ENCODE peak calls at places on chromosomes 4 and X, in five cellular contexts. D is H9, T is neuronal stem cell, M is mesendoderm, C is IMR-90. R is an unnamed sample.

GRCh38 chrX:17788439-17788838 is 51.1 kb downstream of the SCML1 start:
- DNase-seq in D (peak; percentile 62), T (peak; percentile 9), M (peak; percentile 59), C (peak; percentile 16), R (peak; percentile 38)

GRCh38 chr4:41179086-41179374 is 35.3 kb downstream of the APBB2 start:
- DNase-seq in D (no peak), T (no peak), M (no peak), C (no peak), R (no peak)

GRCh38 chr4:172042714-172043114 is 229.5 kb downstream of the GALNTL6 start:
- DNase-seq in D (no peak), T (no peak), M (no peak), C (no peak), R (peak; percentile 44)

GRCh38 chr4:100870940-100871772 is 353.3 kb upstream of the EMCN start:
- DNase-seq in D (no peak), T (no peak), M (no peak), C (no peak), R (peak; percentile 2)

GRCh38 chrX:66677430-66677829 is 38.6 kb upstream of the EDA2R start:
- DNase-seq in D (no peak), T (no peak), M (no peak), C (peak; percentile 12), R (no peak)

GRCh38 chrX:13752646-13753045 is 18.1 kb downstream of the OFD1 start:
- DNase-seq in D (no peak), T (no peak), M (no peak), C (no peak), R (no peak)

GRCh38 chrX:136754641-136755040 is 26.1 kb downstream of the ARHGEF6 start:
- DNase-seq in D (no peak), T (no peak), M (no peak), C (no peak), R (no peak)

GRCh38 chrX:44733931-44734330 is 109.9 kb upstream of the DUSP21 start:
- DNase-seq in D (no peak), T (no peak), M (no peak), C (peak; percentile 4), R (no peak)

GRCh38 chrX:79409657-79410056 is 42.5 kb upstream of the ITM2A start:
- DNase-seq in D (no peak), T (no peak), M (no peak), C (no peak), R (no peak)

GRCh38 chr4:145179201-145179860 is 1.1 kb downstream of the OTUD4 start:
- DNase-seq in D (peak; percentile 39), T (no peak), M (peak; percentile 54), C (peak; percentile 49), R (peak; percentile 61)

GRCh38 chr4:150371869-150372268 is 210.1 kb upstream of the MAB21L2 start:
- DNase-seq in D (no peak), T (no peak), M (no peak), C (no peak), R (no peak)

GRCh38 chr4:150366487-150366999 is 215.4 kb upstream of the MAB21L2 start:
- DNase-seq in D (peak; percentile 53), T (peak; percentile 93), M (peak; percentile 76), C (no peak), R (no peak)

GRCh38 chr4:150367326-150367725 is 214.6 kb upstream of the MAB21L2 start:
- DNase-seq in D (peak; percentile 42), T (peak; percentile 29), M (peak; percentile 17), C (no peak), R (no peak)

GRCh38 chr4:150368667-150369066 is 213.3 kb upstream of the MAB21L2 start:
- DNase-seq in D (no peak), T (no peak), M (no peak), C (peak; percentile 35), R (no peak)

DNA sequence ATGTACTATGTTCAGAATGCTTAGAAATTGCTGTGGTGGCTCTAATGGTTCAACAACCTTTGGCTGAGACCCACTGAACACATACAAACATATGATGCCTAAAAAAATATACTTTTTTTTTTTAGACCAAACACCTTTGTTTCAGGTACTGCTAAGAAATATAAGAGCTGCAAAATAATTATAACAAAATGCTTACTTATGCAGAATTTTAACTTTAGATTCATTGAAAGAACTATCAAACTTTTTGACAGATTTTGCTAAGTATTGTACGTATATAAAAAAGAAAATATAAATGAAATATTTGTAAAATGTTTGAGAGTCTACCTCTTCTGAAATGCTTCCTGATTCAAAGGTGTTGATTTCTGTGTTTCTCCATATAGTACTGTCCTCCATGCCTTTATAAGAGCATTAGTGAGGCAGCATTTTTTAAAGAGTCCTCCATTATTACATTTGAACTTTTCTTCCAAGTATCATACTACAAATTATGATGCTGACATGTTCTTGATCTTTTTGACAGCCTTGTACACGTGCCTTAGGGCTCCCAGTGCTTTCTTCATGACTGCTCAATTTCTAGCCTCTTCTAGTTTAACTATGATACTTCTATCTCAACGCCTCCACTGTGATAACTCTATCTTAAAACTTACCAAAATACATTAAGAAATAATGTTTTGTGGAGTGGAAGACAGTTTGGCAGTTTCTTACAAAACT is 212.4 kb upstream of the MAB21L2 start:
- DNase-seq in D (no peak), T (no peak), M (no peak), C (no peak), R (no peak)
- H3K23ac ChIP-seq in D (no peak overlapping the region), T (no peak overlapping the region), M (no peak overlapping the region), C (no peak overlapping the region), R (no peak overlapping the region)

DNA sequence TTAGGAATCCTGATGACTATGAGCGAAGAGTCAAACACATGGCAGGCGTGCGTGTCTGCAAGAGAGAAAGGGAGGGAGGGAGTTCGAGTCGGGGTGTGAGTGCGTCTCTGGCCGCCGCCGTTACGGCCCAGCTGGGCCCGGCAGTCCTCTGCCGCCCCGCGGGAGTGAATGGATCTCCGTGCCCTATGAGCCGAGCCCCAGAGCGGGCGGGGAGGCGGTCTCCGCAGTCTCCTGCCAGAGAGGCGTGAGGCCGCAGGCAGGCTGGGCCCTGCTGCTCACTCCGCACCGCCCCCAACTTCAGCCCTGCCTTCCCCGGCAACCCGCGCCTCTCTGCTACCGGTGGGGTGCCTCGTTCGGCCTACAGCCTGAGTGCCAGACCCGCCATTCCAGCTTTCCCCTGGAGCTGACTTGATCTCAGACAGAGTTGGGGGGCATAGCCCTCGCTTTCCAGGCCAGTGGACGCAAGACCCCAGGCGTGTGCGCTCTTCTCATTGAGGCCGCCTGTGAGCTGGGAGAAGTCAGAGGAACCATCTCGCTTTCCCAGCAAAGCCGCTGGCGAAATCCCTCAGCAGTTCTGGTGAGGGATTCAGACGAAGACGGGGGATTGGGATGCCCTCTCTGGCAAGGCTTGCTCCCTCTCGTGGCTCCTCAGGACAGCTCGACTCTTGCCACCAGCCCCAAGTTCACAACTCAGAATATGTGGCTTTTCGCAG is 1.4 kb downstream of the SLC16A2 start:
- DNase-seq in D (peak; percentile 65), T (peak; percentile 42), M (peak; percentile 88), C (peak; percentile 66), R (no peak)
- H4K8ac ChIP-seq in D (no peak overlapping the region), T (no peak overlapping the region), M (no peak overlapping the region), C (no peak overlapping the region), R (peak overlapping the region; percentile 2)

DNA sequence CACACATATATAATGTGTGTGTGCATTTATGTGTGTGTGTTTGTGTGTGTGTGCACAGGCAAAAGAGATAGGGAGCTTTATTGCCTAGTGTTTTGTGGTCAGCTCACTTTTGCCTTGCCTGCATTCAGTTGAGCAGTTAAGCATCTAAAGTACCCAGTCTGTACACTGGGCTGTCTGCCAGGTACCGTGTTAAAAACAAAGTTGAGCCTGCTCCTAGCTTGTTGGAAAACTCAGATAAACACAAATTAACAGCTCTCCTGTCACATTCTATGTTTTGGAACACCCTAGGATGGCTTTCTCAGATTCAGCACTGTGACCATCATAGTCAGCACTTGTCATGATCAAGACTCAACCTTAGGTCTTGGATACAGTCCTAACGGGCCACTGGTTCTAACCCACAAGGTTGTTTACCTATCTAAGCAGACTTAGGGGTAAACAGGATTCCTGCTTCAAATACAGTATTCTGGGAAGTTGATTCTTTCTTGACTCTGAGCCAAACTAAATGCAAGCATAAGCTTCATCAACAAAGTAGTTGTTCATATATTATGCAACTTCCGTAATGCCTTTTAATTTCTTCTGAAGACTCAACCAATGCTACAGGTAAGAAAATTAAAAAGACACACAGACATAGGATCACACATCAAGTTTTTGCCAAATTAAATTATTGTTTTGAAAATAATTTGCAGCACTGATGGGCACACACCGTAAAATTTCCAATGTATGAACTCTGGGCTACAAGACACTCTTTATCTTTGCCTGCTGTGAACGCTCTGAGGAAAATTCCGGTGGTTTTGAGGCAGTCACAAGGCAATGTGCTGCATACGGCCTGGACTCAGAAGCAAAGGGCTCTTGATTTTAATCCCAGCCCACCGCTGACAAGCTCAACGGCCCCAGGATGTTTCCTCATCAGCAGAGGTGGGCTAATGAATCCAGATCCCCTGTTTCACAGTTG is 11.3 kb upstream of the CD99 start:
- DNase-seq in D (no peak), T (no peak), M (no peak), C (peak; percentile 41), R (no peak)
- H3K23ac ChIP-seq in D (no peak overlapping the region), T (no peak overlapping the region), M (no peak overlapping the region), C (no peak overlapping the region), R (no peak overlapping the region)

GRCh38 chr4:125582302-125582701 is 267.5 kb downstream of the FAT4 start:
- DNase-seq in D (no peak), T (no peak), M (no peak), C (peak; percentile 30), R (no peak)
- H4K8ac ChIP-seq in D (no peak overlapping the region), T (no peak overlapping the region), M (no peak overlapping the region), C (no peak overlapping the region), R (no peak overlapping the region)

DNA sequence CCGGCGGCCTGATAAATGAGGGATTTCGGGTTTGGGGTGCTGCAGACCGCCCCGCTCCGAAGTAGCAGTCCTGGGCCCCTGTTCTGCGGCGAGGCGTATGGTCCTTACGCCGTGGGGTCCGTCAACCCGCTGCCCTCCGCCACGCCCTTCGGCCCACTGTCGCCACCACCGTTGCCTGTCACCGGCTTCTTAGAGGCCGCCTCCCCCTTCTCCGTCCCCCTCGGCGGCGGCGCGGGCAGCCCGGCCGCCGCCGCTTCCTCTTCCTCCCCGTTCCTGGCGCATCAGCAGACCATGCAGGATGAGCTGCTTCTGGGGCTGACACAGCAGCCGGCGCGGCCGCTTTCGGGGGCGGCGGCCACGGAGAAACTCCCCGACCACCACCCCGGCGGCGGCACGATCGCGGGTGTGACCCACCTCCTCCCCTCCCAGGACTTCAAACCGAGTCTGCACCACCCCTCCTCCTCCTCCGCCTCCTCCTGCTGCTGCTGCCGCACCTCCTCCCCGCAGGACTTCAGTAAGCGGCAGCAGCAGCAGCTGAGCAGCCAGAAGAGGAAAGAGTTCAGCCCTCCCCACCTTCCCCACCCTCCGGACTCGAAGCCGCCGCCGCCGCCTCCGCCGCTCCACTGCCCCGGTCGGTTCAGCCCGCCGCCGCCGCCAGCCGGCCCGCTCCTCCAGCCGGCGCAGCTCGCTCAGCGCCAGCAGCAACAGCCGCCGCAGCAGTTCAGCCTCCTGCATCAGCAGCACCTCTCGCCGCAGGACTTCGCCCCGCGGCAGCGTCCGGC is 569 bp downstream of the CPEB2 start:
- DNase-seq in D (peak; percentile 63), T (peak; percentile 71), M (peak; percentile 85), C (peak; percentile 87), R (peak; percentile 85)
- H3K23ac ChIP-seq in D (no peak overlapping the region), T (peak overlapping the region; percentile 95), M (peak overlapping the region; percentile 66), C (peak overlapping the region; percentile 82), R (no peak overlapping the region)

R was measured in trophoblast cell.